ENCODE peak calls at places on chromosomes 2 and 18, in seven cellular contexts. L, A, Q, K, T, I and X are unnamed samples.

GRCh38 chr2:151056870-151057269 is 204.8 kb downstream of the RBM43 start:
- DNase-seq in K (no peak), A (peak; percentile 38), T (no peak), I (no peak), L (no peak), Q (no peak), X (no peak)

GRCh38 chr18:56982756-56983155 is 164.1 kb upstream of the BOD1L2 start:
- DNase-seq in T (no peak), I (no peak), A (no peak), K (no peak), Q (no peak), L (no peak), X (no peak)

GRCh38 chr18:9688036-9688741 is 19.9 kb upstream of the RAB31 start:
- DNase-seq in A (no peak), T (no peak), I (no peak), Q (no peak), K (no peak), L (no peak), X (no peak)

GRCh38 chr2:189338119-189338518 is 103.2 kb upstream of the WDR75 start:
- DNase-seq in L (no peak), I (no peak), Q (no peak), T (no peak), K (no peak), A (no peak), X (no peak)

GRCh38 chr2:36952748-36953197 is 13.6 kb downstream of the STRN start:
- DNase-seq in K (no peak), Q (no peak), T (no peak), L (no peak), A (no peak), I (no peak), X (no peak)

GRCh38 chr2:177808984-177809809 is 263.4 kb downstream of the PDE11A start:
- DNase-seq in K (no peak), A (peak; percentile 37), Q (no peak), L (no peak), I (no peak), T (no peak), X (no peak)

GRCh38 chr2:3349211-3349693 is 28.4 kb downstream of the EIPR1 start:
- DNase-seq in T (no peak), I (no peak), Q (no peak), L (no peak), K (no peak), A (peak; percentile 66), X (no peak)

GRCh38 chr18:62239475-62239874 is 52.4 kb downstream of the RELCH start:
- DNase-seq in Q (no peak), A (no peak), I (no peak), K (no peak), T (no peak), L (no peak), X (no peak)